ENCODE peak calls at places on chromosomes 1 and 21, in eight cellular contexts. X is activated naive CD8-positive, alpha-beta T cell treated with anti-CD3 and anti-CD28 coated beads for 36 hours; A is putamen; G is T-cell; W is GM13977; M is GDM1; E is colonic mucosa; D is CD4-positive, alpha-beta T cell. C is an unnamed sample.

GRCh38 chr1:21042920-21043605 is 133.6 kb downstream of the EIF4G3 start:
- DNase-seq in X (no peak), A (no peak), G (no peak), W (no peak), M (no peak), E (no peak), D (no peak), C (no peak)

GRCh38 chr1:89952021-89952995 is 42.6 kb upstream of the ZNF326 start:
- DNase-seq in X (no peak), A (no peak), G (no peak), W (no peak), M (no peak), E (no peak), D (no peak), C (no peak)

GRCh38 chr1:17558541-17558940 is 19.0 kb downstream of the ARHGEF10L start:
- DNase-seq in X (no peak), A (no peak), G (no peak), W (no peak), M (no peak), E (no peak), D (no peak), C (no peak)

GRCh38 chr21:32523463-32523862 is 61.9 kb downstream of the TCP10L start:
- DNase-seq in X (no peak), A (no peak), G (no peak), W (no peak), M (no peak), E (no peak), D (no peak), C (no peak)

GRCh38 chr1:185170291-185170848 is 13.4 kb downstream of the SWT1 start:
- DNase-seq in X (peak; percentile 30), A (peak; percentile 47), G (peak; percentile 3), W (peak; percentile 50), M (peak; percentile 67), E (peak; percentile 41), D (peak; percentile 3), C (peak; percentile 45)

GRCh38 chr21:46180079-46180722 is 4.1 kb downstream of the SPATC1L start:
- DNase-seq in X (no peak), A (no peak), G (no peak), W (peak; percentile 10), M (no peak), E (peak; percentile 13), D (no peak), C (no peak)

GRCh38 chr1:225425211-225425786 is 2.5 kb downstream of the LBR start:
- DNase-seq in X (no peak), A (no peak), G (no peak), W (no peak), M (no peak), E (no peak), D (no peak), C (peak; percentile 82)

GRCh38 chr1:1894354-1895049 is 3.6 kb upstream of the GNB1 start:
- DNase-seq in X (no peak), A (no peak), G (no peak), W (no peak), M (no peak), E (peak; percentile 92), D (no peak), C (no peak)

GRCh38 chr1:205930698-205931330 is 12.4 kb downstream of the SLC26A9 start:
- DNase-seq in X (no peak), A (no peak), G (no peak), W (no peak), M (no peak), E (no peak), D (no peak), C (peak; percentile 39)

GRCh38 chr1:114189398-114189797 is 35.7 kb upstream of the SYT6 start:
- DNase-seq in X (no peak), A (no peak), G (no peak), W (no peak), M (no peak), E (no peak), D (no peak), C (no peak)

GRCh38 chr1:17475729-17476128 is 36.3 kb upstream of the RCC2 start:
- DNase-seq in X (no peak), A (no peak), G (no peak), W (no peak), M (no peak), E (no peak), D (no peak), C (no peak)

GRCh38 chr21:44964381-44964780 is 24.6 kb downstream of the SLX9 start:
- DNase-seq in X (no peak), A (no peak), G (no peak), W (no peak), M (no peak), E (no peak), D (no peak), C (no peak)

GRCh38 chr21:35382696-35383095 is 333.6 kb upstream of the RUNX1 start:
- DNase-seq in X (no peak), A (no peak), G (no peak), W (no peak), M (no peak), E (no peak), D (no peak), C (no peak)

GRCh38 chr1:22816063-22816775 is 105.6 kb downstream of the EPHB2 start:
- DNase-seq in X (no peak), A (no peak), G (no peak), W (no peak), M (no peak), E (no peak), D (no peak), C (no peak)

GRCh38 chr1:53927376-53927881 is 18.1 kb downstream of the IFT25 start:
- DNase-seq in X (no peak), A (no peak), G (no peak), W (no peak), M (no peak), E (no peak), D (no peak), C (no peak)

GRCh38 chr1:2494323-2494693 is 18.2 kb downstream of the PLCH2 start:
- DNase-seq in X (no peak), A (no peak), G (no peak), W (no peak), M (no peak), E (peak; percentile 56), D (no peak), C (no peak)

GRCh38 chr1:236489710-236490377 is 33.9 kb upstream of the LGALS8 start:
- DNase-seq in X (no peak), A (peak; percentile 33), G (no peak), W (peak; percentile 68), M (no peak), E (no peak), D (no peak), C (no peak)

GRCh38 chr1:70760170-70760569 is 287.4 kb downstream of the PTGER3 start:
- DNase-seq in X (no peak), A (no peak), G (no peak), W (no peak), M (no peak), E (no peak), D (no peak), C (no peak)

GRCh38 chr1:164834641-164835040 is 275.7 kb downstream of the PBX1 start:
- DNase-seq in X (no peak), A (no peak), G (no peak), W (no peak), M (no peak), E (no peak), D (no peak), C (no peak)

GRCh38 chr1:19859876-19860275 is 22.3 kb upstream of the OTUD3 start:
- DNase-seq in X (no peak), A (no peak), G (no peak), W (no peak), M (no peak), E (no peak), D (no peak), C (no peak)

GRCh38 chr21:43599728-43600127 is 59.6 kb downstream of the HSF2BP start:
- DNase-seq in X (no peak), A (no peak), G (no peak), W (no peak), M (peak; percentile 18), E (no peak), D (no peak), C (no peak)

GRCh38 chr1:14742181-14742980 is 143.9 kb downstream of the KAZN start:
- DNase-seq in X (no peak), A (no peak), G (no peak), W (no peak), M (no peak), E (no peak), D (no peak), C (peak; percentile 71)

GRCh38 chr1:236844499-236845271 is 49.6 kb downstream of the MTR start:
- DNase-seq in X (no peak), A (no peak), G (no peak), W (no peak), M (no peak), E (no peak), D (no peak), C (no peak)

GRCh38 chr1:1778827-1779675 is 781 bp upstream of the NADK start:
- DNase-seq in X (peak; percentile 90), A (peak; percentile 56), G (peak; percentile 63), W (peak; percentile 96), M (peak; percentile 45), E (peak; percentile 93), D (peak; percentile 71), C (peak; percentile 36)

GRCh38 chr1:183023601-183024351 is 556 bp downstream of the LAMC1 start:
- DNase-seq in X (peak; percentile 50), A (no peak), G (no peak), W (peak; percentile 77), M (peak; percentile 37), E (peak; percentile 81), D (peak; percentile 15), C (no peak)

GRCh38 chr1:7516341-7516740 is 254.8 kb upstream of the VAMP3 start:
- DNase-seq in X (no peak), A (no peak), G (no peak), W (no peak), M (no peak), E (no peak), D (no peak), C (no peak)

GRCh38 chr1:28246427-28246832 is 10.5 kb downstream of the ATP5IF1 start:
- DNase-seq in X (no peak), A (no peak), G (peak; percentile 53), W (no peak), M (no peak), E (peak; percentile 68), D (no peak), C (peak; percentile 35)

GRCh38 chr1:240441684-240442083 is 170.3 kb downstream of the GREM2 start:
- DNase-seq in X (no peak), A (no peak), G (no peak), W (no peak), M (no peak), E (no peak), D (no peak), C (no peak)

GRCh38 chr1:116483481-116484309 is 87.1 kb downstream of the CD58 start:
- DNase-seq in X (no peak), A (no peak), G (no peak), W (no peak), M (no peak), E (peak; percentile 82), D (no peak), C (no peak)

GRCh38 chr1:219313961-219314360 is 140.3 kb downstream of the LYPLAL1 start:
- DNase-seq in X (no peak), A (no peak), G (no peak), W (no peak), M (no peak), E (no peak), D (no peak), C (no peak)

GRCh38 chr1:221510793-221511503 is 230.9 kb downstream of the DUSP10 start:
- DNase-seq in X (no peak), A (no peak), G (no peak), W (no peak), M (no peak), E (no peak), D (no peak), C (no peak)